ENCODE peak calls at places on chromosomes 16 and 17, in nine cellular contexts. G is AG09309; N is stimulated activated CD4-positive, alpha-beta T cell treated with anti-CD3 and anti-CD28 coated beads, Interleukin-1b, Interleukin-23, amount 100 ng/mL, for 24 hours; M is stimulated activated CD8-positive, alpha-beta memory T cell treated with anti-CD3 and anti-CD28 coated beads, Interleukin-2, amount 100 ng/mL, for 1 hour; H is activated CD4-positive, alpha-beta T cell treated with anti-CD3 and anti-CD28 coated beads, Interleukin-2, amount 50 U/mL, for 1 hour; P is lung; O is AG08395; R is LoVo; T is activated naive CD8-positive, alpha-beta T cell treated with anti-CD3 and anti-CD28 coated beads, Interleukin-2, amount 50 U/mL, for 16 hours. J is an unnamed sample.

GRCh38 chr17:76957600-76958464 is 89.6 kb downstream of the MGAT5B start:
- DNase-seq in O (peak), M (no peak), H (no peak), G (no peak), P (no peak), T (no peak), N (no peak), R (no peak), J (no peak)

GRCh38 chr17:59277031-59277430 is 54.4 kb upstream of the YPEL2 start:
- DNase-seq in G (no peak), R (no peak), O (no peak), H (no peak), P (no peak), M (no peak), T (no peak), N (no peak), J (no peak)

GRCh38 chr16:3467920-3468319 is 24.4 kb downstream of the NAA60 start:
- DNase-seq in G (no peak), O (no peak), N (no peak), P (no peak), R (no peak), H (no peak), M (no peak), T (no peak), J (no peak)

GRCh38 chr17:77770331-77771105 is 188.0 kb upstream of the TNRC6C start:
- DNase-seq in P (no peak), M (no peak), H (no peak), N (no peak), G (peak), O (peak), R (no peak), T (no peak), J (no peak)

GRCh38 chr17:57090560-57091185 is 5.6 kb downstream of the AKAP1 start:
- DNase-seq in M (no peak), R (no peak), G (peak), N (no peak), P (no peak), H (no peak), T (no peak), O (no peak), J (no peak)

GRCh38 chr16:66474750-66475199 is 47.7 kb downstream of the BEAN1 start:
- DNase-seq in R (peak), M (peak), G (no peak), H (peak), O (no peak), T (peak), N (no peak), P (no peak), J (no peak)

GRCh38 chr16:56530872-56531271 is 11.0 kb upstream of the BBS2 start:
- DNase-seq in P (no peak), T (no peak), O (no peak), N (no peak), G (no peak), M (no peak), R (no peak), H (no peak), J (no peak)

GRCh38 chr17:66730497-66730923 is 104.4 kb upstream of the CACNG5 start:
- DNase-seq in R (no peak), P (no peak), T (no peak), G (no peak), N (no peak), H (no peak), O (no peak), M (no peak), J (no peak)

GRCh38 chr17:76554131-76554530 is 14.3 kb downstream of the PRCD start:
- DNase-seq in H (no peak), G (no peak), T (no peak), O (no peak), M (no peak), N (no peak), R (no peak), P (no peak), J (no peak)

GRCh38 chr17:17089796-17090641 is 47.8 kb downstream of the MPRIP start:
- DNase-seq in P (no peak), G (no peak), O (no peak), N (no peak), T (no peak), R (no peak), H (no peak), M (no peak), J (no peak)

GRCh38 chr17:49227436-49228261 is 2.9 kb downstream of the PHOSPHO1 start:
- DNase-seq in H (peak), R (peak), O (peak), M (peak), G (peak), T (peak), N (peak), P (peak), J (peak)

GRCh38 chr17:66412857-66413563 is 110.6 kb downstream of the PRKCA start:
- DNase-seq in P (no peak), N (no peak), O (no peak), T (no peak), M (no peak), G (no peak), H (no peak), R (no peak), J (no peak)

GRCh38 chr17:50184611-50185398 is 16.6 kb downstream of the COL1A1 start:
- DNase-seq in T (no peak), P (no peak), N (no peak), G (no peak), H (no peak), O (no peak), M (no peak), R (no peak), J (no peak)

GRCh38 chr16:80294172-80294571 is 246.6 kb upstream of the DYNLRB2 start:
- DNase-seq in H (no peak), T (no peak), G (no peak), N (no peak), P (no peak), R (no peak), O (no peak), M (no peak), J (no peak)

GRCh38 chr16:73878616-73879015 is 418.0 kb upstream of the PSMD7 start:
- DNase-seq in R (peak), P (no peak), T (no peak), M (no peak), N (no peak), G (peak), H (no peak), O (peak), J (peak)

GRCh38 chr17:27521281-27522027 is 65.2 kb downstream of the KSR1 start:
- DNase-seq in M (no peak), N (no peak), R (no peak), P (no peak), O (no peak), T (no peak), H (no peak), G (no peak), J (no peak)

GRCh38 chr17:54903375-54903774 is 2.7 kb downstream of the TOM1L1 start:
- DNase-seq in O (no peak), T (no peak), R (no peak), N (no peak), H (no peak), G (no peak), M (no peak), P (peak), J (no peak)

GRCh38 chr17:28053044-28053670 is 10.7 kb downstream of the NLK start:
- DNase-seq in N (no peak), G (no peak), P (no peak), M (no peak), T (no peak), R (no peak), O (peak), H (no peak), J (no peak)

GRCh38 chr17:32593003-32593402 is 106.2 kb downstream of the CDK5R1 start:
- DNase-seq in R (no peak), N (no peak), P (no peak), G (no peak), H (no peak), T (no peak), O (no peak), M (no peak), J (no peak)

GRCh38 chr17:82865274-82865673 is 25.5 kb upstream of the ZNF750 start:
- DNase-seq in P (no peak), R (no peak), N (no peak), O (no peak), T (no peak), G (no peak), M (no peak), H (no peak), J (no peak)

GRCh38 chr17:14098246-14098645 is 28.9 kb downstream of the COX10 start:
- DNase-seq in R (no peak), P (peak), G (no peak), N (no peak), H (no peak), T (no peak), M (no peak), O (no peak), J (no peak)

GRCh38 chr17:31130286-31131224 is 35.8 kb downstream of the NF1 start:
- DNase-seq in M (no peak), H (no peak), G (no peak), P (no peak), R (no peak), N (no peak), O (no peak), T (no peak), J (no peak)

GRCh38 chr16:58105619-58106018 is 23.6 kb downstream of the CFAP20 start:
- DNase-seq in N (no peak), T (no peak), G (no peak), M (no peak), O (no peak), H (no peak), R (no peak), P (no peak), J (no peak)

GRCh38 chr17:73802314-73802713 is 158.1 kb upstream of the SDK2 start:
- DNase-seq in O (no peak), G (no peak), M (no peak), N (no peak), P (no peak), H (no peak), T (no peak), R (no peak), J (no peak)

GRCh38 chr17:1037238-1037879 is 40.4 kb downstream of the TIMM22 start:
- DNase-seq in G (no peak), M (no peak), O (no peak), N (no peak), H (no peak), R (no peak), T (no peak), P (no peak), J (no peak)

GRCh38 chr17:73838815-73839214 is 194.6 kb upstream of the SDK2 start:
- DNase-seq in M (no peak), N (no peak), O (no peak), G (no peak), H (no peak), T (no peak), P (no peak), R (no peak), J (no peak)

GRCh38 chr16:85395207-85395912 is 217.8 kb upstream of the GSE1 start:
- DNase-seq in R (peak), T (no peak), N (no peak), H (no peak), G (peak), M (no peak), O (peak), P (peak), J (peak)

GRCh38 chr16:11301645-11302513 is 20.7 kb upstream of the PRM1 start:
- DNase-seq in O (no peak), P (no peak), M (no peak), R (no peak), G (no peak), N (no peak), H (no peak), T (no peak), J (no peak)

GRCh38 chr16:68420366-68420765 is 27.9 kb downstream of the SMPD3 start:
- DNase-seq in M (no peak), R (no peak), G (no peak), N (no peak), T (no peak), H (no peak), P (no peak), O (no peak), J (no peak)

GRCh38 chr17:76179496-76180467 is 38.7 kb upstream of the FOXJ1 start:
- DNase-seq in N (no peak), H (no peak), T (no peak), R (no peak), M (no peak), O (no peak), G (no peak), P (no peak), J (no peak)

GRCh38 chr16:80684906-80685305 is 119.5 kb downstream of the CDYL2 start:
- DNase-seq in G (no peak), P (no peak), O (no peak), N (no peak), T (no peak), H (no peak), R (no peak), M (no peak), J (no peak)

GRCh38 chr17:13024526-13025263 is 6.9 kb upstream of the ELAC2 start:
- DNase-seq in N (peak), H (peak), O (peak), R (peak), G (no peak), T (peak), P (peak), M (peak), J (no peak)

J was measured in HCT116.